ENCODE peak calls at places on chromosomes 13 and 19, in seven cellular contexts. One of them, this sample, is unnamed.

GRCh38 chr19:45179063-45179847 is 671 bp downstream of the BLOC1S3 start:
- DNase-seq in GM23248: peak; percentile 81
- DNase-seq in PC-3: peak; percentile 30
- DNase-seq in transverse colon: peak; percentile 42
- DNase-seq in ascending aorta: no peak
- DNase-seq in GM12878: no peak
- DNase-seq in IMR-90: peak; percentile 17
- DNase-seq in this sample: peak; percentile 64

GRCh38 chr13:87498681-87499080 is 172.5 kb upstream of the SLITRK5 start:
- DNase-seq in GM23248: peak; percentile 20
- DNase-seq in PC-3: peak; percentile 30
- DNase-seq in transverse colon: no peak
- DNase-seq in ascending aorta: no peak
- DNase-seq in GM12878: no peak
- DNase-seq in IMR-90: peak; percentile 0
- DNase-seq in this sample: no peak

GRCh38 chr13:42684226-42684625 is 97.2 kb upstream of the FAM216B start:
- DNase-seq in GM23248: no peak
- DNase-seq in PC-3: no peak
- DNase-seq in transverse colon: no peak
- DNase-seq in ascending aorta: no peak
- DNase-seq in GM12878: no peak
- DNase-seq in IMR-90: no peak
- DNase-seq in this sample: no peak

GRCh38 chr13:79648191-79648590 is 167.2 kb downstream of the NDFIP2 start:
- DNase-seq in GM23248: no peak
- DNase-seq in PC-3: no peak
- DNase-seq in transverse colon: no peak
- DNase-seq in ascending aorta: no peak
- DNase-seq in GM12878: no peak
- DNase-seq in IMR-90: no peak
- DNase-seq in this sample: no peak

GRCh38 chr13:24627090-24627714 is 53.0 kb upstream of the ATP12A start:
- DNase-seq in GM23248: peak; percentile 60
- DNase-seq in PC-3: peak; percentile 54
- DNase-seq in transverse colon: no peak
- DNase-seq in ascending aorta: no peak
- DNase-seq in GM12878: no peak
- DNase-seq in IMR-90: no peak
- DNase-seq in this sample: no peak

GRCh38 chr13:95553614-95554385 is 1.3 kb downstream of the CLDN10 start:
- DNase-seq in GM23248: no peak
- DNase-seq in PC-3: peak; percentile 47
- DNase-seq in transverse colon: no peak
- DNase-seq in ascending aorta: no peak
- DNase-seq in GM12878: no peak
- DNase-seq in IMR-90: no peak
- DNase-seq in this sample: no peak

GRCh38 chr19:56066152-56067023 is 54.7 kb downstream of the ZNF787 start:
- DNase-seq in GM23248: peak; percentile 61
- DNase-seq in PC-3: peak; percentile 70
- DNase-seq in transverse colon: peak; percentile 71
- DNase-seq in ascending aorta: peak; percentile 70
- DNase-seq in GM12878: no peak
- DNase-seq in IMR-90: peak; percentile 19
- DNase-seq in this sample: peak; percentile 75

GRCh38 chr19:40433391-40434216 is 7.8 kb upstream of the SERTAD1 start:
- DNase-seq in GM23248: peak; percentile 96
- DNase-seq in PC-3: peak; percentile 89
- DNase-seq in transverse colon: peak; percentile 92
- DNase-seq in ascending aorta: peak; percentile 93
- DNase-seq in GM12878: no peak
- DNase-seq in IMR-90: peak; percentile 88
- DNase-seq in this sample: peak; percentile 90

GRCh38 chr13:95480131-95480545 is 72.4 kb upstream of the CLDN10 start:
- DNase-seq in GM23248: no peak
- DNase-seq in PC-3: no peak
- DNase-seq in transverse colon: no peak
- DNase-seq in ascending aorta: peak; percentile 67
- DNase-seq in GM12878: peak; percentile 71
- DNase-seq in IMR-90: no peak
- DNase-seq in this sample: no peak

GRCh38 chr13:28147489-28147888 is 9.1 kb downstream of the PAN3 start:
- DNase-seq in GM23248: peak; percentile 31
- DNase-seq in PC-3: peak; percentile 2
- DNase-seq in transverse colon: no peak
- DNase-seq in ascending aorta: no peak
- DNase-seq in GM12878: no peak
- DNase-seq in IMR-90: peak; percentile 30
- DNase-seq in this sample: no peak

GRCh38 chr19:36771275-36772231 is 1.1 kb downstream of the ZNF850 start:
- DNase-seq in GM23248: peak; percentile 92
- DNase-seq in PC-3: peak; percentile 11
- DNase-seq in transverse colon: peak; percentile 36
- DNase-seq in ascending aorta: peak; percentile 81
- DNase-seq in GM12878: peak; percentile 26
- DNase-seq in IMR-90: peak; percentile 87
- DNase-seq in this sample: peak; percentile 89

GRCh38 chr13:75139291-75139690 is 342.7 kb downstream of the TBC1D4 start:
- DNase-seq in GM23248: peak; percentile 20
- DNase-seq in PC-3: peak; percentile 22
- DNase-seq in transverse colon: no peak
- DNase-seq in ascending aorta: no peak
- DNase-seq in GM12878: no peak
- DNase-seq in IMR-90: peak; percentile 26
- DNase-seq in this sample: no peak

GRCh38 chr13:38905861-38906260 is 84.8 kb downstream of the STOML3 start:
- DNase-seq in GM23248: peak; percentile 5
- DNase-seq in PC-3: peak; percentile 17
- DNase-seq in transverse colon: no peak
- DNase-seq in ascending aorta: no peak
- DNase-seq in GM12878: no peak
- DNase-seq in IMR-90: no peak
- DNase-seq in this sample: no peak

GRCh38 chr13:29508874-29509249 is 86.6 kb downstream of the SLC7A1 start:
- DNase-seq in GM23248: no peak
- DNase-seq in PC-3: no peak
- DNase-seq in transverse colon: no peak
- DNase-seq in ascending aorta: no peak
- DNase-seq in GM12878: no peak
- DNase-seq in IMR-90: no peak
- DNase-seq in this sample: no peak

GRCh38 chr13:22173605-22174004 is 502.7 kb downstream of the FGF9 start:
- DNase-seq in GM23248: peak; percentile 65
- DNase-seq in PC-3: peak; percentile 24
- DNase-seq in transverse colon: no peak
- DNase-seq in ascending aorta: no peak
- DNase-seq in GM12878: no peak
- DNase-seq in IMR-90: peak; percentile 90
- DNase-seq in this sample: no peak

GRCh38 chr19:5101871-5102270 is 133.0 kb downstream of the KDM4B start:
- DNase-seq in GM23248: no peak
- DNase-seq in PC-3: no peak
- DNase-seq in transverse colon: no peak
- DNase-seq in ascending aorta: no peak
- DNase-seq in GM12878: no peak
- DNase-seq in IMR-90: no peak
- DNase-seq in this sample: no peak

GRCh38 chr13:48944221-48944620 is 31.5 kb upstream of the FNDC3A start:
- DNase-seq in GM23248: peak; percentile 14
- DNase-seq in PC-3: no peak
- DNase-seq in transverse colon: no peak
- DNase-seq in ascending aorta: no peak
- DNase-seq in GM12878: no peak
- DNase-seq in IMR-90: no peak
- DNase-seq in this sample: no peak

GRCh38 chr19:12891553-12892021 is 627 bp downstream of the GCDH start:
- DNase-seq in GM23248: no peak
- DNase-seq in PC-3: peak; percentile 23
- DNase-seq in transverse colon: no peak
- DNase-seq in ascending aorta: no peak
- DNase-seq in GM12878: no peak
- DNase-seq in IMR-90: no peak
- DNase-seq in this sample: peak; percentile 53

GRCh38 chr13:76216729-76217128 is 580.6 kb downstream of the LMO7 start:
- DNase-seq in GM23248: no peak
- DNase-seq in PC-3: no peak
- DNase-seq in transverse colon: no peak
- DNase-seq in ascending aorta: no peak
- DNase-seq in GM12878: no peak
- DNase-seq in IMR-90: no peak
- DNase-seq in this sample: no peak

GRCh38 chr19:35265126-35265995 is 3.4 kb upstream of the USF2 start:
- DNase-seq in GM23248: peak; percentile 40
- DNase-seq in PC-3: peak; percentile 22
- DNase-seq in transverse colon: peak; percentile 8
- DNase-seq in ascending aorta: peak; percentile 63
- DNase-seq in GM12878: no peak
- DNase-seq in IMR-90: no peak
- DNase-seq in this sample: no peak

GRCh38 chr13:41780736-41781708 is 179.9 kb downstream of the VWA8 start:
- DNase-seq in GM23248: peak; percentile 86
- DNase-seq in PC-3: no peak
- DNase-seq in transverse colon: no peak
- DNase-seq in ascending aorta: no peak
- DNase-seq in GM12878: no peak
- DNase-seq in IMR-90: peak; percentile 80
- DNase-seq in this sample: no peak

GRCh38 chr13:44842158-44842557 is 147.1 kb downstream of the NUFIP1 start:
- DNase-seq in GM23248: peak; percentile 78
- DNase-seq in PC-3: peak; percentile 75
- DNase-seq in transverse colon: no peak
- DNase-seq in ascending aorta: no peak
- DNase-seq in GM12878: no peak
- DNase-seq in IMR-90: peak; percentile 81
- DNase-seq in this sample: no peak

GRCh38 chr13:46553521-46553885 is 533 bp downstream of the LRCH1 start:
- DNase-seq in GM23248: no peak
- DNase-seq in PC-3: no peak
- DNase-seq in transverse colon: no peak
- DNase-seq in ascending aorta: peak; percentile 66
- DNase-seq in GM12878: no peak
- DNase-seq in IMR-90: no peak
- DNase-seq in this sample: peak; percentile 35

GRCh38 chr13:99605417-99606321 is 104.4 kb downstream of the TM9SF2 start:
- DNase-seq in GM23248: peak; percentile 52
- DNase-seq in PC-3: peak; percentile 24
- DNase-seq in transverse colon: peak; percentile 75
- DNase-seq in ascending aorta: peak; percentile 73
- DNase-seq in GM12878: no peak
- DNase-seq in IMR-90: no peak
- DNase-seq in this sample: peak; percentile 32

GRCh38 chr19:54108496-54108895 is 5.8 kb downstream of the NDUFA3 start:
- DNase-seq in GM23248: no peak
- DNase-seq in PC-3: no peak
- DNase-seq in transverse colon: no peak
- DNase-seq in ascending aorta: no peak
- DNase-seq in GM12878: no peak
- DNase-seq in IMR-90: no peak
- DNase-seq in this sample: no peak

GRCh38 chr19:54115071-54116063 is at the start of the genes PRPF31 and TFPT:
- DNase-seq in GM23248: peak; percentile 99
- DNase-seq in PC-3: peak; percentile 99
- DNase-seq in transverse colon: peak; percentile 97
- DNase-seq in ascending aorta: peak; percentile 99
- DNase-seq in GM12878: peak; percentile 95
- DNase-seq in IMR-90: peak; percentile 98
- DNase-seq in this sample: peak; percentile 97

GRCh38 chr19:54109651-54110050 is 5.8 kb downstream of the TFPT start:
- DNase-seq in GM23248: no peak
- DNase-seq in PC-3: no peak
- DNase-seq in transverse colon: no peak
- DNase-seq in ascending aorta: no peak
- DNase-seq in GM12878: no peak
- DNase-seq in IMR-90: no peak
- DNase-seq in this sample: no peak

GRCh38 chr19:54114340-54114826 is 1.1 kb downstream of the TFPT start:
- DNase-seq in GM23248: peak; percentile 75
- DNase-seq in PC-3: peak; percentile 64
- DNase-seq in transverse colon: peak; percentile 46
- DNase-seq in ascending aorta: peak; percentile 73
- DNase-seq in GM12878: no peak
- DNase-seq in IMR-90: peak; percentile 18
- DNase-seq in this sample: peak; percentile 56
- H3K27ac ChIP-seq in GM23248: no peak overlapping the region
- H3K27ac ChIP-seq in PC-3: no peak overlapping the region
- H3K27ac ChIP-seq in transverse colon: peak overlapping the region; percentile 85
- H3K27ac ChIP-seq in ascending aorta: peak overlapping the region; percentile 94
- H3K27ac ChIP-seq in GM12878: peak overlapping the region; percentile 79
- H3K27ac ChIP-seq in IMR-90: peak overlapping the region; percentile 2
- H3K27ac ChIP-seq in this sample: no peak overlapping the region

DNA sequence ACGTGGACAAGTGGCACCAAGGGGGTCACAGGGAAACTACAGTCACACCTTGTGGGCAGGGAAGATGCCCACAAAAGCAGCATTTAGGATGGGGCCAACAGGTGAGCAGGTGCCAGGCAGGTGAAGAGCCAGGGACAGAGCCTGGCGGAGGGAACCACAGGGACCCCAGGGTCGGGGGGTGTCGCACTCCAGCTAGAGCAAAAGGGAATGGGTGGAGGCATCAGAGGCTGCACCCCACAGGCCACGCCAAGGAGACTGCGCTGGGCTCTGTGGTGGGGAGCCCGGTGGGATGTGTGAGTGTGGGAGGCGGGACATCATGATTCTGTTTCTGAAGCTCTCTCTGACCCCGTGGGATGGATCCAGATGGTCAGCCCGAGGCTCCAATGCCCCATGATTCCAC is 66.7 kb downstream of the EPS15L1 start:
- DNase-seq in GM23248: no peak
- DNase-seq in PC-3: no peak
- DNase-seq in transverse colon: no peak
- DNase-seq in ascending aorta: no peak
- DNase-seq in GM12878: no peak
- DNase-seq in IMR-90: no peak
- DNase-seq in this sample: no peak
- H3K36me3 ChIP-seq in GM23248: peaks cover 4% of the 10 kb centered on the region
- H3K36me3 ChIP-seq in PC-3: peaks cover 35% of the 10 kb centered on the region
- H3K36me3 ChIP-seq in transverse colon: peaks cover 62% of the 10 kb centered on the region
- H3K36me3 ChIP-seq in ascending aorta: peaks cover 65% of the 10 kb centered on the region
- H3K36me3 ChIP-seq in GM12878: peaks cover 33% of the 10 kb centered on the region
- H3K36me3 ChIP-seq in IMR-90: peaks cover 56% of the 10 kb centered on the region
- H3K36me3 ChIP-seq in this sample: no peaks in the 10 kb centered on the region

GRCh38 chr19:751501-752341 is 809 bp downstream of the MISP start:
- DNase-seq in GM23248: peak; percentile 95
- DNase-seq in PC-3: peak; percentile 88
- DNase-seq in transverse colon: peak; percentile 91
- DNase-seq in ascending aorta: no peak
- DNase-seq in GM12878: no peak
- DNase-seq in IMR-90: peak; percentile 87
- DNase-seq in this sample: no peak
- H3K9me3 ChIP-seq in GM23248: no peaks in the 10 kb centered on the region
- H3K9me3 ChIP-seq in PC-3: no peaks in the 10 kb centered on the region
- H3K9me3 ChIP-seq in transverse colon: no peaks in the 10 kb centered on the region
- H3K9me3 ChIP-seq in ascending aorta: peaks cover 7% of the 10 kb centered on the region
- H3K9me3 ChIP-seq in GM12878: no peaks in the 10 kb centered on the region
- H3K9me3 ChIP-seq in IMR-90: peaks cover 9% of the 10 kb centered on the region
- H3K9me3 ChIP-seq in this sample: peaks cover 6% of the 10 kb centered on the region

DNA sequence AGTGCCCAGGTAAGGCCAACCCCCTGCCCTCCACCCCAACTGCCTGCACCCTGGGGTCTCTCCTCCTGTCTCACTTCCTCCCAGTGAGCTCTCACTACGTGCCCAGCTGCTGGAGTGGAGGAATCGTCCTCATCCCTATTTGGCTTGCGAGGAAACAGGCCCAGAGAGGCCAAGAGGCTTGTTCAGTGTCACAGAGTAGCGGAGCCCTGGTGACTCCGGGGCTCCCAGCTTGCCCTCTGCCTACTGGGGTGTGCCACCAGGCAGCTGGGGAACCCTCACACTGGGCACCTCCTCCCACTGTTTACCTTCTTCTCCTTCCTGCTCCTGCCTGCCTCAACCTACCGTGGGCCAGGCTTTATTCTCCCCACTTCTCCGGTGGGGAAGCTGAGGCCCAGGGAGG is 5.6 kb downstream of the TMED1 start:
- DNase-seq in GM23248: no peak
- DNase-seq in PC-3: no peak
- DNase-seq in transverse colon: no peak
- DNase-seq in ascending aorta: no peak
- DNase-seq in GM12878: no peak
- DNase-seq in IMR-90: no peak
- DNase-seq in this sample: no peak
- H3K27ac ChIP-seq in GM23248: no peak overlapping the region
- H3K27ac ChIP-seq in PC-3: no peak overlapping the region
- H3K27ac ChIP-seq in transverse colon: no peak overlapping the region
- H3K27ac ChIP-seq in ascending aorta: no peak overlapping the region
- H3K27ac ChIP-seq in GM12878: no peak overlapping the region
- H3K27ac ChIP-seq in IMR-90: no peak overlapping the region
- H3K27ac ChIP-seq in this sample: no peak overlapping the region